ENCODE peak calls at places on chromosome 10, in ten cellular contexts. H is hepatic stellate cell; T is A549; I is effector memory CD8-positive, alpha-beta T cell; S is SIG-M5; G is left ventricle myocardium superior; N is NB4; Z is breast epithelium; A is fibroblast of lung; Q is ovary. M is an unnamed sample.

GRCh38 chr10:119665901-119666708 is 14.9 kb downstream of the BAG3 start:
- DNase-seq in S (no peak), Z (no peak), A (peak), T (no peak), Q (no peak), H (peak), N (no peak), I (no peak), G (no peak), M (no peak)

GRCh38 chr10:13877154-13877909 is 290.6 kb downstream of the PRPF18 start:
- DNase-seq in T (no peak), I (no peak), H (peak), Q (no peak), G (peak), N (no peak), S (no peak), A (peak), Z (no peak), M (no peak)

GRCh38 chr10:61411651-61412050 is 41.5 kb downstream of the TMEM26 start:
- DNase-seq in Z (no peak), T (no peak), G (no peak), N (no peak), A (peak), Q (no peak), I (no peak), S (no peak), H (no peak), M (no peak)

GRCh38 chr10:3902054-3902808 is 117.2 kb upstream of the KLF6 start:
- DNase-seq in N (no peak), I (peak), T (no peak), G (peak), A (peak), H (no peak), Q (no peak), Z (no peak), S (no peak), M (no peak)

GRCh38 chr10:35091994-35092393 is 1.9 kb upstream of the CUL2 start:
- DNase-seq in T (no peak), Z (no peak), A (no peak), S (no peak), H (no peak), N (no peak), I (no peak), Q (no peak), G (no peak), M (no peak)

GRCh38 chr10:130200156-130201042 is 64.2 kb downstream of the GLRX3 start:
- DNase-seq in T (no peak), I (no peak), G (no peak), A (no peak), H (no peak), Z (no peak), S (no peak), Q (no peak), N (no peak), M (no peak)

GRCh38 chr10:44860811-44861751 is 50.1 kb upstream of the TMEM72 start:
- DNase-seq in N (no peak), I (no peak), T (no peak), H (peak), G (peak), A (peak), Q (no peak), Z (no peak), S (no peak), M (peak)

GRCh38 chr10:84908491-84908890 is 580.1 kb downstream of the CCSER2 start:
- DNase-seq in H (no peak), Q (no peak), N (peak), Z (no peak), G (no peak), T (no peak), A (no peak), S (no peak), I (no peak), M (no peak)

GRCh38 chr10:95208702-95209391 is 14.8 kb downstream of the ACSM6 start:
- DNase-seq in A (peak), S (no peak), Q (no peak), Z (no peak), I (no peak), G (no peak), T (peak), H (peak), N (peak), M (peak)

GRCh38 chr10:10803273-10803672 is 214.4 kb upstream of the CELF2 start:
- DNase-seq in T (no peak), Z (no peak), I (no peak), S (no peak), N (no peak), Q (no peak), H (no peak), A (peak), G (peak), M (no peak)

GRCh38 chr10:79004311-79004710 is 64.5 kb upstream of the ZMIZ1 start:
- DNase-seq in Z (no peak), N (no peak), S (no peak), A (no peak), I (no peak), G (peak), T (no peak), H (no peak), Q (no peak), M (no peak)

GRCh38 chr10:1620803-1621202 is 116.5 kb downstream of the ADARB2 start:
- DNase-seq in H (no peak), G (no peak), S (no peak), Z (no peak), A (no peak), I (no peak), T (no peak), Q (no peak), N (no peak), M (no peak)

GRCh38 chr10:18501198-18501597 is 150.2 kb downstream of the NSUN6 start:
- DNase-seq in G (no peak), T (peak), Q (no peak), N (no peak), I (no peak), H (peak), A (peak), S (no peak), Z (no peak), M (peak)

GRCh38 chr10:6321880-6322279 is 119.1 kb downstream of the PFKFB3 start:
- DNase-seq in T (no peak), H (peak), I (no peak), Q (no peak), G (no peak), S (no peak), Z (no peak), A (peak), N (peak), M (no peak)

GRCh38 chr10:74425602-74426001 is 274.6 kb downstream of the ADK start:
- DNase-seq in S (no peak), G (no peak), T (no peak), I (no peak), Z (no peak), H (no peak), A (no peak), Q (no peak), N (no peak), M (no peak)

GRCh38 chr10:21061982-21062381 is 164.9 kb upstream of the NEBL start:
- DNase-seq in Q (no peak), I (no peak), T (no peak), N (no peak), G (no peak), H (no peak), A (no peak), Z (no peak), S (no peak), M (no peak)

GRCh38 chr10:11112718-11113117 is 95.0 kb downstream of the CELF2 start:
- DNase-seq in G (no peak), N (no peak), Z (no peak), I (no peak), H (no peak), Q (no peak), T (no peak), S (no peak), A (peak), M (no peak)

GRCh38 chr10:86439544-86439943 is 72.9 kb upstream of the GRID1 start:
- DNase-seq in Q (peak), H (no peak), T (peak), Z (no peak), A (peak), G (peak), S (no peak), I (no peak), N (peak), M (peak)

GRCh38 chr10:120612756-120613155 is 155.7 kb downstream of the PLPP4 start:
- DNase-seq in Q (no peak), H (no peak), G (no peak), Z (no peak), N (no peak), S (no peak), T (no peak), A (no peak), I (no peak), M (no peak)

GRCh38 chr10:30542001-30542861 is 87.3 kb downstream of the LYZL2 start:
- DNase-seq in G (no peak), T (no peak), N (peak), Q (no peak), S (peak), A (peak), H (no peak), I (no peak), Z (no peak), M (no peak)

GRCh38 chr10:21349912-21350286 is 175.6 kb downstream of the SKIDA1 start:
- DNase-seq in I (no peak), Z (no peak), G (no peak), H (no peak), T (no peak), N (no peak), A (no peak), Q (no peak), S (no peak), M (no peak)

GRCh38 chr10:119316729-119317097 is 109.3 kb downstream of the GRK5 start:
- DNase-seq in I (no peak), H (peak), G (no peak), A (peak), S (no peak), Z (no peak), N (peak), Q (no peak), T (peak), M (peak)

GRCh38 chr10:22597142-22597541 is 117.2 kb downstream of the PIP4K2A start:
- DNase-seq in T (no peak), Z (no peak), N (no peak), S (no peak), A (no peak), Q (no peak), I (peak), H (peak), G (no peak), M (no peak)

GRCh38 chr10:75525067-75525466 is 93.6 kb downstream of the LRMDA start:
- DNase-seq in H (no peak), A (no peak), N (no peak), S (no peak), T (no peak), I (no peak), Z (no peak), G (no peak), Q (no peak), M (no peak)

GRCh38 chr10:3424102-3424803 is 251.7 kb upstream of the PITRM1 start:
- DNase-seq in N (peak), Q (no peak), G (peak), H (peak), I (no peak), S (no peak), Z (no peak), A (no peak), T (no peak), M (peak)

GRCh38 chr10:49360271-49361177 is 35.4 kb downstream of the DRGX start:
- DNase-seq in Q (no peak), G (peak), H (no peak), Z (no peak), A (no peak), N (peak), I (no peak), T (no peak), S (no peak), M (no peak)

M was measured in HTR-8/SVneo.